ENCODE peak calls at places on chromosomes 6 and 20, in nine cellular contexts. W, G, N, Z, S, J, Q, L and X are unnamed samples.

GRCh38 chr6:7914991-7915789 is 4.6 kb upstream of the TXNDC5 start:
- DNase-seq in W (no peak), G (no peak), N (no peak), Z (no peak), S (no peak), J (no peak), Q (no peak), L (no peak), X (no peak)

GRCh38 chr6:158708239-158708638 is 58.4 kb downstream of the SYTL3 start:
- DNase-seq in W (no peak), G (no peak), N (no peak), Z (no peak), S (no peak), J (no peak), Q (no peak), L (no peak), X (no peak)

GRCh38 chr20:11267131-11267761 is 593.4 kb upstream of the JAG1 start:
- DNase-seq in W (no peak), G (no peak), N (no peak), Z (peak; percentile 22), S (no peak), J (peak; percentile 82), Q (peak; percentile 26), L (peak; percentile 96), X (no peak)

GRCh38 chr6:148599967-148600426 is 146.8 kb upstream of the UST start:
- DNase-seq in W (no peak), G (no peak), N (no peak), Z (no peak), S (no peak), J (no peak), Q (no peak), L (no peak), X (no peak)

GRCh38 chr20:44861547-44862006 is 23.9 kb upstream of the YWHAB start:
- DNase-seq in W (no peak), G (no peak), N (no peak), Z (no peak), S (no peak), J (no peak), Q (no peak), L (peak; percentile 45), X (no peak)

GRCh38 chr20:52426856-52427255 is 235.3 kb upstream of the ZFP64 start:
- DNase-seq in W (no peak), G (no peak), N (peak; percentile 9), Z (no peak), S (no peak), J (peak; percentile 30), Q (no peak), L (no peak), X (no peak)

GRCh38 chr6:161908872-161909271 is 635.0 kb upstream of the AGPAT4 start:
- DNase-seq in W (no peak), G (no peak), N (no peak), Z (no peak), S (no peak), J (no peak), Q (no peak), L (peak; percentile 21), X (no peak)

GRCh38 chr20:24118781-24119175 is 130.2 kb upstream of the GGTLC1 start:
- DNase-seq in W (no peak), G (no peak), N (no peak), Z (no peak), S (no peak), J (no peak), Q (no peak), L (peak; percentile 78), X (no peak)

GRCh38 chr6:11650297-11650696 is 112.7 kb downstream of the TMEM170B start:
- DNase-seq in W (no peak), G (no peak), N (no peak), Z (no peak), S (no peak), J (no peak), Q (no peak), L (peak; percentile 57), X (no peak)

GRCh38 chr6:147000545-147001488 is 203.4 kb upstream of the STXBP5 start:
- DNase-seq in W (no peak), G (no peak), N (no peak), Z (no peak), S (no peak), J (no peak), Q (no peak), L (no peak), X (no peak)

GRCh38 chr6:37201726-37202125 is 31.8 kb downstream of the PIM1 start:
- DNase-seq in W (no peak), G (no peak), N (no peak), Z (no peak), S (no peak), J (no peak), Q (no peak), L (no peak), X (no peak)

GRCh38 chr6:39380837-39381534 is 58.5 kb upstream of the KCNK16 start:
- DNase-seq in W (no peak), G (no peak), N (no peak), Z (no peak), S (no peak), J (no peak), Q (no peak), L (no peak), X (no peak)

GRCh38 chr20:20568604-20569205 is 143.7 kb downstream of the RALGAPA2 start:
- DNase-seq in W (no peak), G (no peak), N (peak; percentile 32), Z (no peak), S (no peak), J (peak; percentile 43), Q (peak; percentile 37), L (peak; percentile 66), X (no peak)

GRCh38 chr6:99178168-99178567 is 171.3 kb downstream of the FAXC start:
- DNase-seq in W (no peak), G (no peak), N (no peak), Z (no peak), S (no peak), J (peak; percentile 20), Q (no peak), L (peak; percentile 76), X (no peak)

GRCh38 chr20:37439223-37439933 is 81.7 kb upstream of the NNAT start:
- DNase-seq in W (no peak), G (no peak), N (no peak), Z (no peak), S (no peak), J (no peak), Q (no peak), L (no peak), X (no peak)

GRCh38 chr6:2967936-2968335 is 3.4 kb downstream of the SERPINB6 start:
- DNase-seq in W (no peak), G (no peak), N (no peak), Z (no peak), S (no peak), J (no peak), Q (no peak), L (no peak), X (no peak)

GRCh38 chr20:63811491-63811875 is 19.6 kb downstream of the ZBTB46 start:
- DNase-seq in W (no peak), G (no peak), N (no peak), Z (no peak), S (no peak), J (no peak), Q (no peak), L (no peak), X (no peak)

GRCh38 chr6:142009647-142010046 is 123.1 kb upstream of the GJE1 start:
- DNase-seq in W (no peak), G (no peak), N (no peak), Z (no peak), S (no peak), J (peak; percentile 54), Q (no peak), L (peak; percentile 10), X (no peak)

GRCh38 chr20:6178537-6178936 is 55.7 kb upstream of the FERMT1 start:
- DNase-seq in W (no peak), G (no peak), N (no peak), Z (no peak), S (no peak), J (peak; percentile 56), Q (peak; percentile 26), L (peak; percentile 72), X (no peak)

GRCh38 chr6:21596379-21597242 is 3.1 kb downstream of the SOX4 start:
- DNase-seq in W (peak; percentile 18), G (no peak), N (peak; percentile 66), Z (peak; percentile 58), S (peak; percentile 66), J (peak; percentile 76), Q (peak; percentile 40), L (peak; percentile 66), X (no peak)

GRCh38 chr6:88749849-88750248 is 213.6 kb downstream of the RNGTT start:
- DNase-seq in W (no peak), G (no peak), N (no peak), Z (no peak), S (no peak), J (no peak), Q (no peak), L (no peak), X (no peak)

GRCh38 chr20:63963784-63964301 is 5.9 kb downstream of the ZNF512B start:
- DNase-seq in W (no peak), G (no peak), N (no peak), Z (no peak), S (no peak), J (no peak), Q (no peak), L (no peak), X (no peak)

GRCh38 chr20:24831232-24831631 is 117.8 kb upstream of the CST7 start:
- DNase-seq in W (no peak), G (no peak), N (no peak), Z (no peak), S (no peak), J (no peak), Q (no peak), L (no peak), X (no peak)

GRCh38 chr20:45848969-45849582 is 8.1 kb downstream of the ACOT8 start:
- DNase-seq in W (no peak), G (no peak), N (no peak), Z (no peak), S (no peak), J (no peak), Q (no peak), L (no peak), X (no peak)

GRCh38 chr20:3818155-3819151 is 1.9 kb upstream of the AP5S1 start:
- DNase-seq in W (no peak), G (no peak), N (peak; percentile 80), Z (peak; percentile 86), S (peak; percentile 76), J (peak; percentile 90), Q (peak; percentile 86), L (peak; percentile 93), X (no peak)

GRCh38 chr20:20737158-20737557 is 24.7 kb upstream of the RALGAPA2 start:
- DNase-seq in W (no peak), G (no peak), N (no peak), Z (no peak), S (no peak), J (no peak), Q (no peak), L (no peak), X (no peak)

GRCh38 chr6:70166088-70166958 is 136.6 kb downstream of the COL9A1 start:
- DNase-seq in W (no peak), G (no peak), N (peak; percentile 63), Z (peak; percentile 31), S (peak; percentile 58), J (peak; percentile 48), Q (peak; percentile 25), L (peak; percentile 52), X (no peak)

GRCh38 chr20:57464642-57465211 is 60.2 kb downstream of the CTCFL start:
- DNase-seq in W (no peak), G (no peak), N (no peak), Z (no peak), S (peak; percentile 66), J (peak; percentile 75), Q (peak; percentile 20), L (peak; percentile 59), X (no peak)

GRCh38 chr6:144036064-144036873 is 28.2 kb upstream of the PLAGL1 start:
- DNase-seq in W (no peak), G (no peak), N (no peak), Z (peak; percentile 43), S (peak; percentile 53), J (no peak), Q (no peak), L (no peak), X (no peak)

GRCh38 chr6:38720295-38720694 is 5.2 kb downstream of the DNAH8 start:
- DNase-seq in W (no peak), G (no peak), N (no peak), Z (no peak), S (no peak), J (no peak), Q (no peak), L (peak; percentile 60), X (no peak)

GRCh38 chr20:23875606-23876237 is 3.8 kb downstream of the CST5 start:
- DNase-seq in W (no peak), G (no peak), N (no peak), Z (no peak), S (no peak), J (no peak), Q (no peak), L (no peak), X (no peak)